ENCODE peak calls at places on chromosomes 1 and 21, in nine cellular contexts. One of them, this sample, is unnamed. For H3K4me1, the result is how much of the 10 kb centered on the place peaks cover.

GRCh38 chr1:38235705-38236104 is 189.1 kb upstream of the POU3F1 start:
- DNase-seq in HCT116: no peak
- DNase-seq in A549: no peak
- DNase-seq in IMR-90: peak
- DNase-seq in HepG2: no peak
- DNase-seq in uterus: no peak
- DNase-seq in esophagus squamous epithelium: no peak
- DNase-seq in ovary: no peak
- DNase-seq in body of pancreas: peak
- DNase-seq in this sample: no peak

GRCh38 chr1:97827887-97828286 is 92.9 kb downstream of the DPYD start:
- DNase-seq in HCT116: no peak
- DNase-seq in A549: no peak
- DNase-seq in IMR-90: no peak
- DNase-seq in HepG2: no peak
- DNase-seq in uterus: no peak
- DNase-seq in esophagus squamous epithelium: no peak
- DNase-seq in ovary: no peak
- DNase-seq in body of pancreas: no peak
- DNase-seq in this sample: no peak

GRCh38 chr1:178122283-178122682 is 28.4 kb downstream of the RASAL2 start:
- DNase-seq in HCT116: no peak
- DNase-seq in A549: no peak
- DNase-seq in IMR-90: peak
- DNase-seq in HepG2: no peak
- DNase-seq in uterus: no peak
- DNase-seq in esophagus squamous epithelium: no peak
- DNase-seq in ovary: no peak
- DNase-seq in body of pancreas: no peak
- DNase-seq in this sample: no peak

GRCh38 chr21:42724226-42724920 is 71.0 kb downstream of the PDE9A start:
- DNase-seq in HCT116: peak
- DNase-seq in A549: peak
- DNase-seq in IMR-90: peak
- DNase-seq in HepG2: peak
- DNase-seq in uterus: no peak
- DNase-seq in esophagus squamous epithelium: no peak
- DNase-seq in ovary: no peak
- DNase-seq in body of pancreas: peak
- DNase-seq in this sample: no peak

GRCh38 chr1:232367293-232367692 is 262.6 kb downstream of the SIPA1L2 start:
- DNase-seq in HCT116: no peak
- DNase-seq in A549: no peak
- DNase-seq in IMR-90: no peak
- DNase-seq in HepG2: no peak
- DNase-seq in uterus: no peak
- DNase-seq in esophagus squamous epithelium: no peak
- DNase-seq in ovary: no peak
- DNase-seq in body of pancreas: no peak
- DNase-seq in this sample: no peak

GRCh38 chr1:17352419-17352909 is 19.5 kb upstream of the PADI6 start:
- DNase-seq in HCT116: no peak
- DNase-seq in A549: no peak
- DNase-seq in IMR-90: no peak
- DNase-seq in HepG2: no peak
- DNase-seq in uterus: no peak
- DNase-seq in esophagus squamous epithelium: no peak
- DNase-seq in ovary: no peak
- DNase-seq in body of pancreas: no peak
- DNase-seq in this sample: no peak

GRCh38 chr1:64956733-64957441 is 9.5 kb downstream of the JAK1 start:
- DNase-seq in HCT116: no peak
- DNase-seq in A549: no peak
- DNase-seq in IMR-90: no peak
- DNase-seq in HepG2: no peak
- DNase-seq in uterus: no peak
- DNase-seq in esophagus squamous epithelium: no peak
- DNase-seq in ovary: no peak
- DNase-seq in body of pancreas: no peak
- DNase-seq in this sample: no peak

GRCh38 chr1:113363935-113364334 is 26.4 kb upstream of the MAGI3 start:
- DNase-seq in HCT116: no peak
- DNase-seq in A549: no peak
- DNase-seq in IMR-90: no peak
- DNase-seq in HepG2: no peak
- DNase-seq in uterus: no peak
- DNase-seq in esophagus squamous epithelium: no peak
- DNase-seq in ovary: no peak
- DNase-seq in body of pancreas: no peak
- DNase-seq in this sample: no peak

GRCh38 chr1:41580021-41580420 is 95.5 kb upstream of the EDN2 start:
- DNase-seq in HCT116: no peak
- DNase-seq in A549: no peak
- DNase-seq in IMR-90: no peak
- DNase-seq in HepG2: no peak
- DNase-seq in uterus: no peak
- DNase-seq in esophagus squamous epithelium: no peak
- DNase-seq in ovary: no peak
- DNase-seq in body of pancreas: no peak
- DNase-seq in this sample: no peak

GRCh38 chr1:164611754-164612642 is 53.0 kb downstream of the PBX1 start:
- DNase-seq in HCT116: peak
- DNase-seq in A549: peak
- DNase-seq in IMR-90: peak
- DNase-seq in HepG2: peak
- DNase-seq in uterus: no peak
- DNase-seq in esophagus squamous epithelium: no peak
- DNase-seq in ovary: no peak
- DNase-seq in body of pancreas: peak
- DNase-seq in this sample: no peak

GRCh38 chr1:64536217-64536835 is 66.4 kb downstream of the CACHD1 start:
- DNase-seq in HCT116: no peak
- DNase-seq in A549: no peak
- DNase-seq in IMR-90: no peak
- DNase-seq in HepG2: no peak
- DNase-seq in uterus: no peak
- DNase-seq in esophagus squamous epithelium: no peak
- DNase-seq in ovary: no peak
- DNase-seq in body of pancreas: peak
- DNase-seq in this sample: no peak

GRCh38 chr1:31705080-31705866 is 1.5 kb upstream of the COL16A1 start:
- DNase-seq in HCT116: no peak
- DNase-seq in A549: peak
- DNase-seq in IMR-90: peak
- DNase-seq in HepG2: peak
- DNase-seq in uterus: peak
- DNase-seq in esophagus squamous epithelium: no peak
- DNase-seq in ovary: peak
- DNase-seq in body of pancreas: peak
- DNase-seq in this sample: peak

GRCh38 chr1:115654663-115655306 is 13.0 kb downstream of the VANGL1 start:
- DNase-seq in HCT116: no peak
- DNase-seq in A549: no peak
- DNase-seq in IMR-90: peak
- DNase-seq in HepG2: no peak
- DNase-seq in uterus: no peak
- DNase-seq in esophagus squamous epithelium: no peak
- DNase-seq in ovary: peak
- DNase-seq in body of pancreas: peak
- DNase-seq in this sample: no peak

DNA sequence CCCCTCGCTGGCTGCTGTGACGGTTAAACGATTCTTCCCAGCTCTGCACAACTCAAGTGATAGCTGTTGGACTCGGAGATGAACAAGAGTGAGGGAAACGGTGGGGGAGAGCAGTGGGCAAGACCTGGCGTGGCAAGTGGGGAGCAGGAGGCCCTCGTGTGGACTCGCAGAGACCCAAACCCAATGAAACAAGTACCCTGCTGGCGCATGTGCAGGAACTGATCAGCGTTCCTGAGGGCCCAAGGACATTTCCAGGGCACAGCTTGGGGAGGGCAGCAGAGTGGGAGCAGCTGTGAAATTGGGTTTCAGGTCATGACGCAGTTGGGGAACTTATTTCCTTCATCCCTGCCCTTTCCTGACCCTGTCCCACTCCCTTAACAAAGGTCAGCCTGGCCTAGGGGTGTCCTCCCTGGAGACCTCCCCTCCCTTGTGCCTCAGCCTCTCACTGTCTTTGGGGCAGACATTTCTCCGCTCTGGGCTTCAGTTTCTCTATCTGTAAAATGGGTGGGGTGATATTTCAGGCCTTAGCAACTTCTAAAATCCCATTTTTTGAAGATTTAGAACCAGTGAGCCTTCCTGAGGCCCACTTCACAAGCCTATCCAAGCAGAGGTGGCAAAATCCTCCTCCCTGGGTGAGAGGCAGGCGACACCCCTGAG is 27.9 kb upstream of the ECE1 start:
- DNase-seq in HCT116: no peak
- DNase-seq in A549: no peak
- DNase-seq in IMR-90: no peak
- DNase-seq in HepG2: no peak
- DNase-seq in uterus: no peak
- DNase-seq in esophagus squamous epithelium: no peak
- DNase-seq in ovary: no peak
- DNase-seq in body of pancreas: no peak
- DNase-seq in this sample: no peak
- H3K4me1 ChIP-seq in HCT116: under half
- H3K4me1 ChIP-seq in A549: half or more
- H3K4me1 ChIP-seq in IMR-90: half or more
- H3K4me1 ChIP-seq in HepG2: half or more
- H3K4me1 ChIP-seq in uterus: half or more
- H3K4me1 ChIP-seq in esophagus squamous epithelium: half or more
- H3K4me1 ChIP-seq in ovary: under half
- H3K4me1 ChIP-seq in body of pancreas: half or more
- H3K4me1 ChIP-seq in this sample: half or more

DNA sequence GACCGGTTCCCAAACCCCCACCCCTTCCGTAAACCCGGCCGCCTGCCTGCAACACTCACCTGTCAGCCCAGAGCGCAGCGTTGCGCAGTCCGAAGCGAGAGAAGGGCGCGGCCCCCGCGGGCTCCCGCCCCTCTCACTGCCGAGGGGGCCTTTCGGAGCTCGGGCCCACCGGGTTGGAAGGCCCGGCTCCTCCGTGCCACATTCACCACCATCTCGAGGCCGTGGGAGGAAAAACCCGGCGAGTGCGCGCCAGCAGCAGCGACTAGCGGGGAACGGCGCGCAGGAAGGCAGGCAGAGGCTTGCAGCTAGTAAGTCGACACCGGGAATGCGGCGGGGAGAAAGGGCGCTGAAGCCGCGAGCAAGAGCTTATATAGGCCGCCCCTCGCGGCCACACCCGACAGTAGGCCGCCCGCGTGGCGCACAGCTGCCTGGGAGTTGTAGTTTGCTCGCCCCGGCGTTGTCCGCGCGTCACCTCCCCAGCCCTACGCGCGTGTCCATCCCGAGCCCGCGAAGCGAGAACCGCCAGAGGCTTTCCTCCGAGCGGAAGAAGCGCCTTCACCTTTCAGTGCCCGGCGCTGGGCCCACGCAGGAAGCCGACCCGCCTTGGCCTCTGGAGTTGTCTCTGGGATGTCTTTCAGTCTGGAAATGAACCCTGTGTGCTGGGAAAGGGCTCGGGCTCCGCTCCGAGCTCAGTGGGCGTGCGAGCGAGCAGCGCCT is 10.4 kb upstream of the RAB42 start:
- DNase-seq in HCT116: peak
- DNase-seq in A549: peak
- DNase-seq in IMR-90: peak
- DNase-seq in HepG2: peak
- DNase-seq in uterus: peak
- DNase-seq in esophagus squamous epithelium: peak
- DNase-seq in ovary: peak
- DNase-seq in body of pancreas: peak
- DNase-seq in this sample: peak
- TF ChIP-seq CTCF in HCT116: peak
- TF ChIP-seq CTCF in A549: no peak
- TF ChIP-seq CTCF in IMR-90: no peak
- TF ChIP-seq CTCF in HepG2: peak
- TF ChIP-seq CTCF in uterus: peak
- TF ChIP-seq CTCF in esophagus squamous epithelium: no peak
- TF ChIP-seq CTCF in ovary: peak
- TF ChIP-seq CTCF in body of pancreas: no peak
- TF ChIP-seq CTCF in this sample: no peak

DNA sequence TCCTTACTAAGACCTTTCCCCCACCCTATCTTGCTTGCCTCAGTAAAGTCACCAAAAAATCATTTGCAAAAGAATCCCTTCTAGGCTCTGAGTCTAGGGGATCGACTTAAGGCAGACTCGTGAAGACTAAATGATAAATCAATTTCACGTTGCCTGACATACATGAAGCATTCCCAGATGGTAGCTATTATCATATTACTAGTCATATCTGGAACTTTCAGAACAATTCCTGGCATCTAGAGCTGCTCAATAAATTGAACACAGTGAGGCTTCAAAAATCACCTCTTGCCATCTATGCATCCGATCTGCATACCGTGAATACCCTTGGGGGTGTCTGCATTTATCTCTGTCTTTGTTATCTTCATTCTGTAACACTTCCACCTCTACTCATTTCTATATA is 49.6 kb upstream of the DAB1 start:
- DNase-seq in HCT116: no peak
- DNase-seq in A549: no peak
- DNase-seq in IMR-90: no peak
- DNase-seq in HepG2: no peak
- DNase-seq in uterus: no peak
- DNase-seq in esophagus squamous epithelium: no peak
- DNase-seq in ovary: no peak
- DNase-seq in body of pancreas: no peak
- DNase-seq in this sample: no peak
- TF ChIP-seq POLR2A in HCT116: no peak
- TF ChIP-seq POLR2A in A549: no peak
- TF ChIP-seq POLR2A in IMR-90: no peak
- TF ChIP-seq POLR2A in HepG2: no peak
- TF ChIP-seq POLR2A in uterus: no peak
- TF ChIP-seq POLR2A in esophagus squamous epithelium: no peak
- TF ChIP-seq POLR2A in ovary: no peak
- TF ChIP-seq POLR2A in body of pancreas: no peak
- TF ChIP-seq POLR2A in this sample: no peak

DNA sequence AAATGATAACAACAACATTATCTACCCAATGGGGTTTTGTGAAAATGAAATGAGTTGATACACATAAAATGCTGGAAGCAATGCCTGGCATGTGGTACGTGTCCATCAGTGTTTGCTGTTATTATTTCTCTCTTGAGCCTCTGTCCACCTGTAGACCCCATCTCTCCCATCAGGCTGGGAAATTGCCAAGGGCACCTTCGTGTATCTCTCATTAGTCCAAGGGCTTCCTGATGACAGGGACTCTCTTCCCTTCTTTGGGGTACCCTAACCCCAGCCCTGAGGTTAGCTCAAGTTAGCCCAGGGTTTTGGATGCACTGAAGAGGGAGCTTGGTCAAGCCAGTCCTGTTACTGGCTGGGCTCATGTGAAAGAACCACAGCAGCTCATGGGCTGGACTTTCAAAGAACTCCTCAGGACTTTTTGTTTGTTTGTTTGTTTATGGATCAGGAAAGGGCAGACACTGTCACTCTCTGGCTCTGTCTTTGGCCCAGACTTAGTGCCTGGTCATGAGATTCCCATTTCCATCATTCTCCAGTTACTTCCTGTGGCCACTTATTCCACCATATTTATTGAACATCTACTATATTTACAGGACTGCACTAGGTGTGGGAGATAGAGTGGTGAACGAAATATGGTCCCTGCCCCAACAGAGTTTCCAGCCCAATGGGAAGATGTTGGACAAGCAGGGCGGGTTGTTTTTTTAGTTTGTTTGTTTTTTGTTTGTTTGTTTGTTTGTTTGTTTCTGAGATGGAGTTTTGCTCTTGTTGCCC is 57.4 kb downstream of the NAV1 start:
- DNase-seq in HCT116: no peak
- DNase-seq in A549: no peak
- DNase-seq in IMR-90: no peak
- DNase-seq in HepG2: no peak
- DNase-seq in uterus: no peak
- DNase-seq in esophagus squamous epithelium: no peak
- DNase-seq in ovary: no peak
- DNase-seq in body of pancreas: no peak
- DNase-seq in this sample: no peak
- H3K4me1 ChIP-seq in HCT116: under half
- H3K4me1 ChIP-seq in A549: half or more
- H3K4me1 ChIP-seq in IMR-90: under half
- H3K4me1 ChIP-seq in HepG2: under half
- H3K4me1 ChIP-seq in uterus: under half
- H3K4me1 ChIP-seq in esophagus squamous epithelium: half or more
- H3K4me1 ChIP-seq in ovary: under half
- H3K4me1 ChIP-seq in body of pancreas: under half
- H3K4me1 ChIP-seq in this sample: under half